ENCODE peak calls at places on chromosomes 1 and 21, in seven cellular contexts. H, L, W, S, Q, F and O are unnamed samples.

GRCh38 chr1:152582647-152583046 is 2.3 kb upstream of the LCE3D start:
- DNase-seq in W (no peak), S (no peak), L (no peak), H (no peak), F (no peak), Q (peak), O (no peak)

GRCh38 chr21:44793269-44794030 is 8.2 kb downstream of the UBE2G2 start:
- DNase-seq in F (no peak), Q (peak), S (peak), H (peak), W (no peak), L (peak), O (peak)

GRCh38 chr1:151371744-151372410 is 628 bp downstream of the SELENBP1 start:
- DNase-seq in S (no peak), H (peak), F (peak), W (no peak), L (peak), Q (peak), O (no peak)

GRCh38 chr1:201845331-201846083 is 16.6 kb downstream of the IPO9 start:
- DNase-seq in L (no peak), Q (peak), S (no peak), F (no peak), H (no peak), W (no peak), O (no peak)

GRCh38 chr1:187999973-188000372 is 1171.2 kb downstream of the PLA2G4A start:
- DNase-seq in W (no peak), Q (peak), S (no peak), F (no peak), H (no peak), L (no peak), O (no peak)

GRCh38 chr1:56901720-56902119 is 47.1 kb downstream of the C8A start:
- DNase-seq in F (no peak), W (no peak), L (no peak), S (no peak), Q (peak), H (no peak), O (peak)

GRCh38 chr1:82464362-82464931 is 663.7 kb downstream of the ADGRL2 start:
- DNase-seq in S (no peak), H (no peak), L (peak), Q (no peak), F (no peak), W (no peak), O (peak)

GRCh38 chr1:204975568-204976235 is 67.3 kb upstream of the CNTN2 start:
- DNase-seq in H (no peak), F (no peak), S (peak), L (peak), Q (peak), W (no peak), O (no peak)

GRCh38 chr1:171644805-171645483 is 7.5 kb downstream of the MYOC start:
- DNase-seq in W (peak), H (peak), Q (peak), L (peak), S (peak), F (no peak), O (peak)

DNA sequence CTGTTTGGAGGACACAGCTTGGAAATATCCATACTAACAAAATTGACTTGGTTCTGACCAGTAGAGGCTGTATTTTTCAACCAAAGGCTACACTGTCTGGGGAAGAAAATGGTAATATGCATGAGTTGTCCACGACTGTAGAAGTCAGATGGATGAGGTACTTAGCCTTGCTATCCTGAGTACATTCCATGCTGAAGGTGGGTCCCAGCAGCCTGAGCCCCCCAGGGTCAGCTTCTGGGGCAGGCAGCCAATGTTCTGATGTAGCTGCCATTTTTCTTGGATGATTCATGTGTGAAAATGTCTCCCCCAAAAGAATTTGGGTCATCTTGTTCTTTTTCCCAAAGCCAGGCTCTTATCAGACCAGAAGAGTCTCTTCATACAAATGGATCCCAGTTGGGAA is 172.2 kb upstream of the UBE2U start:
- DNase-seq in L (no peak), S (no peak), H (no peak), W (no peak), Q (no peak), F (no peak), O (peak)
- H3K4me3 ChIP-seq in L (no peak), S (no peak), H (no peak), W (no peak), Q (no peak), F (no peak), O (no peak)

GRCh38 chr1:21295059-21295401 is 4.8 kb upstream of the ECE1 start:
- DNase-seq in L (no peak), S (peak), Q (peak), F (no peak), H (no peak), W (no peak), O (no peak)

GRCh38 chr1:21292991-21293536 is 2.8 kb upstream of the ECE1 start:
- DNase-seq in F (no peak), L (no peak), H (no peak), Q (no peak), W (no peak), S (peak), O (no peak)

GRCh38 chr1:21292503-21292990 is 2.3 kb upstream of the ECE1 start:
- DNase-seq in H (no peak), W (no peak), F (no peak), S (no peak), L (no peak), Q (no peak), O (no peak)

GRCh38 chr1:21294266-21295058 is 4.2 kb upstream of the ECE1 start:
- DNase-seq in L (no peak), W (no peak), Q (peak), S (peak), H (no peak), F (no peak), O (no peak)

GRCh38 chr1:21293537-21294265 is 3.4 kb upstream of the ECE1 start:
- DNase-seq in F (no peak), H (no peak), Q (no peak), W (no peak), L (no peak), S (peak), O (no peak)
- H3K4me3 ChIP-seq in F (peak), H (no peak), Q (no peak), W (no peak), L (no peak), S (peak), O (no peak)

DNA sequence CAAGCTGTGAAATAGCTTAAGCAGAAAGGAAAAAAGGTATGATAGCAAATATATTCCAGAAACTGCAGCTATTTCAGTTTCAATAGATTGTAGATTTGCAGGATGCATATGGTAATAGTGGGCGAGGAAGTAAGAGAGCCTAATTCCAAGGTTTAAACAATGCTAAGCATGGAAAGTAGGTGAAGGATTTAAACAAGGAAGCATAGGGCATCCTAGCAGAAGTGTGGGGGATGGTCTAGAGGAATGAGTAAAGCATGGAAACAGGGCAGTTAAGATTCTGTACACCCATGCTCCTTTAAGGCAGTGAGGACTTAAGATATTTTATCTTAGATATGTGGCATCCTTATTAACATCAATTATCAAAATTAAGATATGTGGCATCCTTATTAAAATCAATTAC is 2.6 kb downstream of the IVNS1ABP start:
- DNase-seq in H (no peak), S (no peak), W (no peak), L (no peak), Q (peak), F (no peak), O (no peak)
- H3K4me3 ChIP-seq in H (peak), S (peak), W (peak), L (peak), Q (peak), F (peak), O (peak)

DNA sequence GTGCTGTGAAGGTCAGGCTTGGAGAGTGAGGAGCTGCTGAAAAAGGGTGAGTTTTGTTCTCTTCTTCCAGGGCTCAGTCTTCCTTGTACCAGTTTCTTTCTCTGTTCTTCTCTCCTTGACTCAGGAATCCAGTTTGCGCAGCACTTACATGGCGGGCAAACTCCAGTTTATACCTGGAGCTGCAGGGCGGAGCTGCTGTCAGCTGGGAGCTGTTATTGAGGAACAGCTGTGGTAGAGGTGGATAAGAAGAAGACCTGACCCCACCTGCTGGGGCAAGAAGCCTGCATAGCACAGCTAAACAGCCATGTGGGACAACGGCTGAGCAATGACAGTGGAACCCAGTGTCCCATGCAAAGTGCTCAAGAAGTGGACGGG is 46.2 kb downstream of the GALNT2 start:
- DNase-seq in F (no peak), S (no peak), W (no peak), H (peak), Q (no peak), L (no peak), O (no peak)
- H3K4me3 ChIP-seq in F (no peak), S (no peak), W (no peak), H (no peak), Q (no peak), L (no peak), O (no peak)